ENCODE peak calls at places on chromosome 3, in ten cellular contexts. Q is HTR-8/SVneo; D is anterior cingulate cortex; L is Right ventricle myocardium superior; F is progenitor cell of endocrine pancreas; I is NCI-H748 treated with DMSO at 0.1 percent for 48 hours; B is kidney tubule cell; Y is left colon; P is HT-29; J is stimulated activated CD8-positive, alpha-beta memory T cell treated with anti-CD3 and anti-CD28 coated beads, Interleukin-4, amount 100 ng/mL, for 48 hours. K is an unnamed sample.

GRCh38 chr3:11634974-11635612 is 8.6 kb downstream of the VGLL4 start:
- DNase-seq in Q (no peak), D (no peak), L (no peak), F (no peak), I (no peak), B (no peak), Y (no peak), P (no peak), J (no peak), K (no peak)

GRCh38 chr3:132788299-132788698 is 66.1 kb upstream of the NPHP3 start:
- DNase-seq in Q (peak), D (peak), L (no peak), F (no peak), I (no peak), B (peak), Y (no peak), P (no peak), J (no peak), K (no peak)

GRCh38 chr3:169075710-169076109 is 587.8 kb downstream of the MECOM start:
- DNase-seq in Q (no peak), D (no peak), L (no peak), F (no peak), I (no peak), B (no peak), Y (no peak), P (no peak), J (no peak), K (no peak)

GRCh38 chr3:106534206-106534605 is 665.4 kb upstream of the CBLB start:
- DNase-seq in Q (peak), D (no peak), L (no peak), F (no peak), I (no peak), B (peak), Y (no peak), P (no peak), J (peak), K (no peak)

GRCh38 chr3:19522305-19522704 is 374.0 kb downstream of the KCNH8 start:
- DNase-seq in Q (no peak), D (no peak), L (no peak), F (no peak), I (no peak), B (no peak), Y (no peak), P (no peak), J (no peak), K (no peak)

GRCh38 chr3:127722928-127723603 is 50.3 kb downstream of the ABTB1 start:
- DNase-seq in Q (no peak), D (no peak), L (no peak), F (no peak), I (no peak), B (no peak), Y (peak), P (no peak), J (no peak), K (peak)

GRCh38 chr3:177460100-177460499 is 262.8 kb upstream of the TBL1XR1 start:
- DNase-seq in Q (no peak), D (no peak), L (no peak), F (no peak), I (no peak), B (no peak), Y (no peak), P (no peak), J (no peak), K (no peak)

GRCh38 chr3:174355505-174355904 is 503.6 kb upstream of the NAALADL2 start:
- DNase-seq in Q (peak), D (no peak), L (no peak), F (no peak), I (peak), B (peak), Y (no peak), P (peak), J (no peak), K (peak)

GRCh38 chr3:62888180-62888579 is 13.0 kb upstream of the CADPS start:
- DNase-seq in Q (no peak), D (no peak), L (no peak), F (no peak), I (no peak), B (no peak), Y (no peak), P (no peak), J (no peak), K (peak)

GRCh38 chr3:52438579-52439425 is 6.1 kb downstream of the SEMA3G start:
- DNase-seq in Q (no peak), D (no peak), L (no peak), F (no peak), I (no peak), B (no peak), Y (no peak), P (no peak), J (no peak), K (no peak)

GRCh38 chr3:10437995-10438901 is 67.1 kb downstream of the ATP2B2 start:
- DNase-seq in Q (peak), D (no peak), L (no peak), F (no peak), I (no peak), B (no peak), Y (no peak), P (no peak), J (peak), K (no peak)

GRCh38 chr3:55343486-55344357 is 143.4 kb downstream of the WNT5A start:
- DNase-seq in Q (no peak), D (no peak), L (no peak), F (no peak), I (no peak), B (peak), Y (no peak), P (no peak), J (no peak), K (no peak)

GRCh38 chr3:114080201-114080600 is 23.7 kb downstream of the QTRT2 start:
- DNase-seq in Q (no peak), D (no peak), L (no peak), F (no peak), I (no peak), B (no peak), Y (no peak), P (no peak), J (no peak), K (no peak)

GRCh38 chr3:161920196-161920595 is 423.6 kb downstream of the OTOL1 start:
- DNase-seq in Q (no peak), D (no peak), L (no peak), F (no peak), I (no peak), B (no peak), Y (no peak), P (no peak), J (no peak), K (no peak)

GRCh38 chr3:158771018-158771350 is 30.9 kb upstream of the MFSD1 start:
- DNase-seq in Q (no peak), D (no peak), L (no peak), F (no peak), I (no peak), B (no peak), Y (no peak), P (no peak), J (no peak), K (no peak)

GRCh38 chr3:193605876-193606275 is 12.9 kb downstream of the OPA1 start:
- DNase-seq in Q (peak), D (no peak), L (no peak), F (no peak), I (peak), B (peak), Y (peak), P (peak), J (peak), K (peak)

GRCh38 chr3:68705695-68706429 is 226.5 kb downstream of the TAFA4 start:
- DNase-seq in Q (no peak), D (no peak), L (peak), F (no peak), I (no peak), B (no peak), Y (no peak), P (no peak), J (no peak), K (no peak)

GRCh38 chr3:165491487-165491886 is 295.3 kb upstream of the SLITRK3 start:
- DNase-seq in Q (peak), D (no peak), L (no peak), F (no peak), I (no peak), B (peak), Y (no peak), P (no peak), J (no peak), K (no peak)

GRCh38 chr3:61685755-61686154 is 124.4 kb downstream of the PTPRG start:
- DNase-seq in Q (no peak), D (no peak), L (no peak), F (no peak), I (peak), B (no peak), Y (no peak), P (no peak), J (no peak), K (no peak)

GRCh38 chr3:39022275-39022630 is 29.5 kb downstream of the SCN11A start:
- DNase-seq in Q (no peak), D (no peak), L (no peak), F (no peak), I (no peak), B (no peak), Y (no peak), P (no peak), J (no peak), K (no peak)

GRCh38 chr3:170469151-170470062 is 50.7 kb downstream of the CLDN11 start:
- DNase-seq in Q (no peak), D (no peak), L (no peak), F (no peak), I (peak), B (peak), Y (no peak), P (peak), J (no peak), K (no peak)

GRCh38 chr3:45787551-45787950 is 8.8 kb downstream of the SLC6A20 start:
- DNase-seq in Q (no peak), D (no peak), L (no peak), F (no peak), I (no peak), B (no peak), Y (no peak), P (no peak), J (no peak), K (no peak)

GRCh38 chr3:58092516-58092915 is 84.3 kb downstream of the FLNB start:
- DNase-seq in Q (no peak), D (no peak), L (no peak), F (no peak), I (no peak), B (no peak), Y (no peak), P (no peak), J (no peak), K (no peak)

GRCh38 chr3:192133271-192133670 is 594.1 kb downstream of the FGF12 start:
- DNase-seq in Q (no peak), D (no peak), L (no peak), F (no peak), I (no peak), B (no peak), Y (no peak), P (no peak), J (no peak), K (no peak)

GRCh38 chr3:129121016-129121791 is 400 bp downstream of the RAB43 start:
- DNase-seq in Q (no peak), D (no peak), L (peak), F (peak), I (no peak), B (no peak), Y (peak), P (no peak), J (no peak), K (peak)

GRCh38 chr3:149898771-149899170 is 71.9 kb downstream of the PFN2 start:
- DNase-seq in Q (peak), D (no peak), L (no peak), F (no peak), I (no peak), B (peak), Y (no peak), P (no peak), J (no peak), K (no peak)

K was measured in retina.